ENCODE peak calls at places on chromosome 12, in nine cellular contexts. F is psoas muscle, X is HFFc6, D is mucosa of descending colon, W is neural progenitor cell, U is WTC11, Z is heart right ventricle, H is fibroblast of mammary gland, G is mesothelial cell of epicardium. P is an unnamed sample.

GRCh38 chr12:57234571-57235011 is 5.1 kb downstream of the SHMT2 start:
- DNase-seq in F (no peak), X (no peak), D (peak), W (no peak), U (no peak), Z (no peak), H (no peak), G (no peak), P (no peak)

GRCh38 chr12:106981781-106982180 is 5.2 kb downstream of the MTERF2 start:
- DNase-seq in F (no peak), X (no peak), D (no peak), W (no peak), U (no peak), Z (no peak), H (peak), G (no peak), P (no peak)

GRCh38 chr12:123384318-123384993 is 524 bp downstream of the KMT5A start:
- DNase-seq in F (no peak), X (no peak), D (peak), W (peak), U (peak), Z (peak), H (no peak), G (no peak), P (no peak)

GRCh38 chr12:64584173-64584555 is 26.1 kb upstream of the RASSF3 start:
- DNase-seq in F (no peak), X (no peak), D (no peak), W (no peak), U (no peak), Z (no peak), H (no peak), G (no peak), P (no peak)

GRCh38 chr12:5768880-5769199 is 176.2 kb downstream of the ANO2 start:
- DNase-seq in F (no peak), X (no peak), D (no peak), W (no peak), U (no peak), Z (no peak), H (no peak), G (no peak), P (no peak)

GRCh38 chr12:102034346-102034745 is 27.4 kb downstream of the WASHC3 start:
- DNase-seq in F (no peak), X (no peak), D (no peak), W (no peak), U (no peak), Z (no peak), H (peak), G (no peak), P (no peak)

GRCh38 chr12:126390969-126391566 is 1325.8 kb downstream of the AACS start:
- DNase-seq in F (no peak), X (no peak), D (no peak), W (no peak), U (no peak), Z (no peak), H (peak), G (no peak), P (no peak)

GRCh38 chr12:104294845-104295674 is 8.5 kb upstream of the EID3 start:
- DNase-seq in F (no peak), X (no peak), D (no peak), W (no peak), U (no peak), Z (no peak), H (no peak), G (no peak), P (no peak)

GRCh38 chr12:122081697-122082221 is 3.2 kb downstream of the MLXIP start:
- DNase-seq in F (peak), X (peak), D (peak), W (no peak), U (no peak), Z (peak), H (peak), G (no peak), P (no peak)

GRCh38 chr12:51907864-51908425 is 641 bp downstream of the ACVRL1 start:
- DNase-seq in F (no peak), X (no peak), D (no peak), W (no peak), U (no peak), Z (no peak), H (no peak), G (no peak), P (no peak)

GRCh38 chr12:116958402-116959197 is 47.9 kb downstream of the FBXW8 start:
- DNase-seq in F (no peak), X (no peak), D (no peak), W (no peak), U (no peak), Z (no peak), H (peak), G (no peak), P (no peak)

GRCh38 chr12:131618303-131618658 is 92.6 kb upstream of the SFSWAP start:
- DNase-seq in F (no peak), X (no peak), D (no peak), W (peak), U (peak), Z (no peak), H (no peak), G (no peak), P (peak)
- TF ChIP-seq CTCF in F (no peak), X (no peak), D (no peak), W (no peak), U (no peak), Z (no peak), H (no peak), G (no peak), P (no peak)

DNA sequence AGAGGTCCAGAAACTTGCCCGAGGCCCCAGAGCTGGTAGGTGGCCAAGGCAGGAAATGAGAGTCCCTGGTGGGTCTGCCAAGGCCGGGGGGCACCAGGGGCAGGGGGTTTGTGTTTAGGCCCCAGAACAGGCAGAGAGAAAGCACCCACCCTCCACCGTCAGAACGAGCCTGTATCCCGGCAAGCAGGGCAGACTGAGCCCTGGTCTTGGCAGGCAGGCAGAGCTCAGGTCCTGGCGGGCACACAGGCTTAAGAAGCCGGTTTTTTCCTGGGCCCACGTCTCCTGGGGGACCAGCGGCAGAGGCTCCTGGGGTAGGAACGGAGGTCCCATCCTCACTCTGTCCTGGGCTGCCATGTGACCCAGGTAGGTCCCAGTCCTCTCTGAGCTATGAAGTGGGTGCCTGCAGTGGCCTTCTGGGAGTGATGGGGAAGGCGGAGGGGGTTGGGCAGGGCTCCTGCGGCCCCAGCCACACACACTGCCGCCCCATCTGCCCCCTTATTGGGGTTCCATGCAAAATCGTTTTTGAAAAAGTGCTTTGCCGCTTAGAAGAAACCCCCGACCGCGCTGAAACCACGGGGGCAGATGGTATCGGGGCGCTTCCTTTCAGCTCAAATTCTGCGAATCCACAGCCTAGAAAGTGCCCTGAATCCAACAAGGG is 24.2 kb downstream of the SH2B3 start:
- DNase-seq in F (no peak), X (no peak), D (peak), W (no peak), U (no peak), Z (no peak), H (no peak), G (no peak), P (no peak)
- TF ChIP-seq CTCF in F (no peak), X (no peak), D (no peak), W (no peak), U (no peak), Z (no peak), H (no peak), G (no peak), P (no peak)

DNA sequence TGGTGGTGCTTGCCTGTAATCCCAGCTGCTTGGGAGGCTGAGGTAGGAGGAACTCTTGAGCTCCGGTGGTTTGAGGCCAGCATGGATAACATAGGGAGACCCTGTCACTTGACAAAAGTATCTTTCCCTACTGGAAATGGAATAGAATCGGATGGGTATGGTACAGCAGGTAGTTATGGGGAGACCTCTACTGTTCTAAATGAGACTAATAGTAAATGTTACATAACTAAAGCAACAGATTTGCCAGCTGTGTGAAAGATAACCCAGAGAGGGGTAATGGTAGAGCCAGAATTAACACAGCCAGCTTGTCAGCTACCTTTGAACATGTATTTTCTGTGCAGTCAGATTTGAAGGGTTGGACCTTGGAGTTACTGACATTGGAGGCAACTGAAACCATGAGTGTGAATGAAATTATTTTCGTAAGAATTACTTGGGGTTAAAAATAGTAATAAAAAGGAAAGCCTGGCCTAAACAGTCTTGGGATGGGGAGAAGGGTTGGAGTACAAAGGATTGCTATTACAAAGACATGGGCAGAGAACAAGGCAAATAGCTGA is 21.7 kb upstream of the NUP107 start:
- DNase-seq in F (no peak), X (no peak), D (no peak), W (no peak), U (no peak), Z (no peak), H (no peak), G (no peak), P (no peak)
- TF ChIP-seq CTCF in F (peak), X (no peak), D (no peak), W (no peak), U (no peak), Z (no peak), H (no peak), G (no peak), P (no peak)

GRCh38 chr12:44771485-44771884 is 104.6 kb downstream of the NELL2 start:
- DNase-seq in F (no peak), X (no peak), D (no peak), W (no peak), U (no peak), Z (no peak), H (no peak), G (no peak), P (no peak)

GRCh38 chr12:44780221-44780770 is 95.8 kb downstream of the NELL2 start:
- DNase-seq in F (no peak), X (no peak), D (no peak), W (no peak), U (no peak), Z (no peak), H (no peak), G (no peak), P (no peak)

GRCh38 chr12:44775916-44776315 is 100.2 kb downstream of the NELL2 start:
- DNase-seq in F (no peak), X (no peak), D (no peak), W (peak), U (no peak), Z (no peak), H (no peak), G (no peak), P (no peak)

GRCh38 chr12:44779766-44780165 is 96.3 kb downstream of the NELL2 start:
- DNase-seq in F (no peak), X (no peak), D (no peak), W (no peak), U (no peak), Z (no peak), H (no peak), G (no peak), P (no peak)

DNA sequence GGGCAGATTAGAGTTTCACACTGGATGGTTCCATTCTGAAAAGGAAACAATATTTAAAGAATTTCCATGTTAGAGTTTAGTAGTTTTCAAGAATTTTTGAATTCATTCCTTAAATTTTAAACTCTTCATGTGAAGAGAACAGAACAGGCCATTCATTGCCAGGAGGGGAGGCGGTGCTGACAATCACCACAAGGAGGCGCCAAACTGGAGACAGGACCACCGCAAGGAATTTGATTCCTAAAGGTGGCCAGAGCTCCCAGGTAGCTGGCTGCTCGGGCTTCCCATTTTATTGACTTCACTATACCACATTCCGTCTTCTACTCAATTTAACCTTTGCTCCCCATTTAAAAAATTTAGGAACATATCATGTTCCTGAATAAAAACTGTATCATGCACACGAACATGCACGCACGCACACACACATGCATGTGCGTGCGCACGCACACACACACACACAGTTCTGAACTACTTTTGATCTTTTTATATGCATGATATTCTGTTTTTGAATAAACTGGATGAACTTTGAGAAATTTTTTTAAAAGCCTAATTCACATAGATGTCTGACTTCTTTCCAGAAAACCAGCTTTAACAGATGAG is 101.2 kb downstream of the NELL2 start:
- DNase-seq in F (no peak), X (no peak), D (peak), W (peak), U (peak), Z (no peak), H (peak), G (no peak), P (peak)
- TF ChIP-seq CTCF in F (peak), X (peak), D (peak), W (peak), U (peak), Z (peak), H (peak), G (peak), P (peak)

DNA sequence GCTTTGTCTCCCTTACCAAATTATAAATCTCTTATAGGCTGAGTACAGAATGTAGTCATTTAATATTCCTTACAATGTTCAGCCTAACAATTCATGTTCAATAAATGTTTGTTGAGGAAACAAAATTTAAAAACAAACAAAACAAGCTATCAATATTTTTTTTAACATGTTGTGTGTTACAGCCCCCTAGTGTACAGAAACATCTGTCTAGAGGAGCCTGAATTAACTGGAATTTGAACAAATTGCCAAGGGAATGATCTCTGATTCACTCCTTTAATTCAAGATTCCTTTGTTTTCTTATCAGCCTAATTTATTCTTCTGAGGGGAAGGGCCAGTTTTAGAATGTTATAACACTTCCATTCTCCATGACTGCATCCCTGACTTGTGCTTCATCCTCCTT is 127.1 kb downstream of the CMAS start:
- DNase-seq in F (no peak), X (no peak), D (no peak), W (no peak), U (no peak), Z (no peak), H (peak), G (no peak), P (no peak)
- TF ChIP-seq CTCF in F (no peak), X (no peak), D (no peak), W (peak), U (no peak), Z (no peak), H (peak), G (no peak), P (peak)

DNA sequence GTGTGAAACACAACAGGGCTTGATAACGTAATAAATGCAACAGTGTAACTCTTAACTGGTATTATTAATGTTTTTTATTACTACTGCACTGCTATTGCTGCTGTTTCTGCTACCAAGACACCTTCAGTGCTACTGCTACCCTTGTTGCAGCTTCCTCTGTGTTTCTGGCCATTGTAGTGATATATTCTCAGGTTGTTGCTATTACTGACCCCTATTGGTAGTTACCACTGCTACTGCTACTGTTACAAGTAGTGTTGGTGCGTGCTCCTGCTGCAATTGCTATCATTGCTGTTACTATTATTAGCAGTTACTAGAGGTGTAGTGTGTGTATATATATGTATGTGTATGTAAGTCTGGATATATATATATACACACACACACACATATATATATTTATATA is 87.2 kb upstream of the PTPRB start:
- DNase-seq in F (no peak), X (peak), D (no peak), W (peak), U (no peak), Z (no peak), H (peak), G (no peak), P (no peak)
- TF ChIP-seq CTCF in F (no peak), X (peak), D (no peak), W (peak), U (no peak), Z (peak), H (peak), G (no peak), P (peak)

DNA sequence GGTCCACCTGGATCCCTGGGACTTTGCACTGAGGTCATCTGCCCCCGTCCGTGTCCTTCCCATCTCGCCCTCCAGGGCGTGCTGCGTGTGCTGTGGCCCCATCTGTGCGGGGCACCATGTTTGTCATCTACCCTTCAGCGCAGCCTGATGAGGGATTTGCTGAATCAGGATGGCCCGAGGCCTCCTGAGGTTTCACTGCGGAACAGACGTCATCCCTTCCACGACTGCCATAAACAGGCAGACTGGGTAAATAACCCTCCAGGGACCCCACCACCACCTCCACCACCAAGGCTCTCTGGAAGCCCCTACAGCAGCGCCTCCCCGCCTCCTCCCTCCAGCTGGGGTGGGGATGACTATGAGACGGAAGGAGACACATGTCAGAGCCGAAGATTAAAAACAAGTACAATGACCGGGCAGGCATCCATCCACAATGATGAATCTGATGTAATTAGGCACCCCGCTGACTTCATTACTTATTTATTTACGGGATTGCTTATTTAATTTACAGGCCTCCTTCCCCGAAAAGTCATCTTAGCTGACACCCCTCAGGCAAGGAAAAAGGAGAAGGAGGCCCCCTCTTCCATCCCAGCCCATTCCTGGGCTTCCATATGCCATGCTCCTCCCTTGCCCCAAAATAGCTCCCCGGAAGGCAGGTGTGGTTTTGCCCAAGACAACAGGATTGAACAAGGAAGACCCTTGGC is 39.4 kb downstream of the NCOR2 start:
- DNase-seq in F (no peak), X (no peak), D (no peak), W (no peak), U (no peak), Z (no peak), H (peak), G (no peak), P (no peak)
- TF ChIP-seq CTCF in F (no peak), X (peak), D (no peak), W (peak), U (no peak), Z (no peak), H (no peak), G (no peak), P (peak)

DNA sequence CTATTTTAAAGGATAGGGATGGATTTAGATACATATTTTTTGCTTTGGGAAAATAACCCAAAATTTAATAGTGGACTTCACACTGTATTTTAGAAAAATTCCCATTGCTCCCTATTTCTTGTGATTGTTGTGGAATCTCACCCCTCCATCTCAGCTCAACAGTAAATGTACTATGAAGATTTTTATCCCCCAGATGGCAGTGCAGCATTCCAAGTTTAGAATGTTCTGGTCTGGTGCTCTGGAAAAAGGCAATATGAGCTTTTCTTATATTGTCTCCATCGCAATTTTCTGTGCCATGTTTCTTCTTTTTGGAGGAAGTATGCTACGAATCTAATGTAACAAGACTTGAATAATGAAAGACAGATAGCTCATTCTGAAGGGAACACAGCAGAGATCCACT is 471.7 kb upstream of the SYT1 start:
- DNase-seq in F (no peak), X (peak), D (no peak), W (no peak), U (no peak), Z (no peak), H (peak), G (no peak), P (no peak)
- TF ChIP-seq CTCF in F (no peak), X (peak), D (no peak), W (peak), U (no peak), Z (no peak), H (peak), G (no peak), P (peak)